ENCODE peak calls at places on chromosomes 3 and 15, in six cellular contexts. P is lung, S is transverse colon, F is neural progenitor cell, G is body of pancreas, N is A549. M is an unnamed sample.

GRCh38 chr3:72310028-72310987 is 525.4 kb upstream of the PROK2 start:
- DNase-seq in F (no peak), N (no peak), G (no peak), P (no peak), S (peak; percentile 67), M (peak; percentile 43)

GRCh38 chr15:38878946-38879345 is 314.3 kb upstream of the RASGRP1 start:
- DNase-seq in P (no peak), S (no peak), G (peak; percentile 16), F (no peak), N (no peak), M (no peak)

GRCh38 chr3:27312044-27312668 is 57.0 kb downstream of the NEK10 start:
- DNase-seq in N (peak; percentile 84), F (peak; percentile 51), S (no peak), P (no peak), G (no peak), M (no peak)

GRCh38 chr3:191528589-191528988 is 67.6 kb downstream of the PYDC2 start:
- DNase-seq in F (no peak), N (no peak), G (no peak), S (no peak), P (no peak), M (no peak)

GRCh38 chr15:70566047-70566835 is 197.1 kb downstream of the UACA start:
- DNase-seq in S (no peak), G (no peak), F (peak; percentile 59), P (no peak), N (no peak), M (no peak)

GRCh38 chr15:23857028-23857641 is 170.0 kb upstream of the NDN start:
- DNase-seq in S (peak; percentile 50), N (peak; percentile 63), P (peak; percentile 56), F (peak; percentile 78), G (peak; percentile 56), M (peak; percentile 34)

GRCh38 chr3:184874709-184875644 is 63.0 kb downstream of the VPS8 start:
- DNase-seq in G (peak; percentile 12), P (no peak), S (peak; percentile 11), F (peak; percentile 46), N (peak; percentile 14), M (no peak)

GRCh38 chr3:100384735-100385134 is 16.2 kb downstream of the TOMM70 start:
- DNase-seq in P (no peak), N (no peak), S (no peak), F (no peak), G (no peak), M (no peak)

GRCh38 chr3:73580343-73580742 is 44.4 kb downstream of the PDZRN3 start:
- DNase-seq in F (no peak), S (no peak), P (no peak), G (no peak), N (no peak), M (no peak)

GRCh38 chr15:69634860-69635259 is 182.2 kb downstream of the RPLP1 start:
- DNase-seq in S (no peak), F (no peak), P (no peak), G (no peak), N (no peak), M (no peak)

GRCh38 chr3:153714588-153715285 is 406.5 kb upstream of the ARHGEF26 start:
- DNase-seq in G (no peak), N (no peak), F (no peak), S (no peak), P (no peak), M (no peak)

DNA sequence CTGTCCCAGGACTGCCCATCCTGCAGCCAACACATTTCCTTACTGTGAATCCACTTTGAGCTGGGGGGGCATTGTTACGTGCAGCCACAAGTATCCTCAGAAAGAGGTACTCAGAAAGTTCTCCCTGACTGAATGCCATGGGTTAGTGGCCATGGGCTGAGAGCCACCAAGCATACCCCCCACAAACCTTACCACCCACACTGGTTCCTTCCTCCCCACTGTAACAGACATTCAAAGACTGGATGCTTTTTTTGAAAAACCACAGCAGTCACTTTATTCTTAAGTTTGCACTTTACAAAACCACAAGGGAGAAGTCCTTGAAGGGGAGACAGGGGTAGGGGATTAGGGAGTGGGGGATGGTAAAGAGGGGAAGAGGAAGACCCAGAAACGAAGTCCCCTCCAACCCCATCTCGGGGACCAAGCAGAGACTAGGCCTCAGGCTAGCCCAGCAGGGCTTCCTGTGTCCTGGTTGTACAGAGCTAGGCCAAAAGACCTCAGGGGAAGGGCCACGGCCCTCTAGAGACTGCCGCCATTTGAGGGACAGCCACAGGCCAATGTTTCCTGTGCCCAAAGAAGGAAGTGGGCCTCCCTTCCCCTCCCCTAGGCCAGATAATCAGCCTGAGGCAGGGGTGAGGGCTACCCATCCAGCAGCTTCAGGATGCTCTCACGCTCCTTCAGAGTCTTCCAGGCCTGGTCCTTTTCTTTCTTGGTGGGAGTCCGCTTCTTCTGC is 10.1 kb upstream of the CAMK1 start:
- DNase-seq in S (peak; percentile 24), P (peak; percentile 39), N (no peak), F (no peak), G (no peak), M (no peak)
- H3K27ac ChIP-seq in S (peak overlapping the region; percentile 57), P (peak overlapping the region; percentile 34), N (no peak overlapping the region), F (no peak overlapping the region), G (no peak overlapping the region), M (no peak overlapping the region)

GRCh38 chr15:66775127-66776105 is 73.4 kb downstream of the SMAD6 start:
- DNase-seq in P (no peak), F (no peak), G (peak; percentile 34), N (no peak), S (no peak), M (peak; percentile 54)
- H3K9me3 ChIP-seq in P (no peaks in the 10 kb centered on the region), F (no peaks in the 10 kb centered on the region), G (no peaks in the 10 kb centered on the region), N (no peaks in the 10 kb centered on the region), S (no peaks in the 10 kb centered on the region), M (no peaks in the 10 kb centered on the region)

GRCh38 chr3:177823701-177824189 is 626.5 kb upstream of the TBL1XR1 start:
- DNase-seq in N (no peak), F (no peak), S (no peak), G (no peak), P (no peak), M (no peak)

GRCh38 chr3:177824841-177825240 is 627.6 kb upstream of the TBL1XR1 start:
- DNase-seq in F (no peak), N (no peak), G (no peak), S (no peak), P (no peak), M (no peak)

GRCh38 chr3:177822826-177823225 is 625.5 kb upstream of the TBL1XR1 start:
- DNase-seq in N (no peak), P (no peak), G (no peak), F (no peak), S (no peak), M (no peak)

GRCh38 chr3:177826253-177826652 is 629.0 kb upstream of the TBL1XR1 start:
- DNase-seq in G (no peak), F (no peak), S (no peak), P (no peak), N (no peak), M (no peak)

GRCh38 chr3:177824190-177824786 is 627.0 kb upstream of the TBL1XR1 start:
- DNase-seq in F (peak; percentile 44), S (peak; percentile 32), G (peak; percentile 25), P (peak; percentile 66), N (peak; percentile 79), M (peak; percentile 56)
- H3K27ac ChIP-seq in F (no peak overlapping the region), S (peak overlapping the region; percentile 76), G (no peak overlapping the region), P (peak overlapping the region; percentile 82), N (peak overlapping the region; percentile 90), M (no peak overlapping the region)

GRCh38 chr3:127067116-127067910 is 84.4 kb downstream of the PLXNA1 start:
- DNase-seq in G (no peak), P (no peak), S (no peak), F (no peak), N (no peak), M (no peak)

GRCh38 chr3:127064391-127065137 is 81.6 kb downstream of the PLXNA1 start:
- DNase-seq in N (no peak), P (no peak), G (no peak), S (no peak), F (no peak), M (no peak)

GRCh38 chr3:127066635-127067034 is 83.7 kb downstream of the PLXNA1 start:
- DNase-seq in S (no peak), F (no peak), N (no peak), G (no peak), P (no peak), M (no peak)

GRCh38 chr3:127065138-127065427 is 82.2 kb downstream of the PLXNA1 start:
- DNase-seq in F (no peak), N (no peak), G (no peak), P (no peak), S (no peak), M (no peak)

DNA sequence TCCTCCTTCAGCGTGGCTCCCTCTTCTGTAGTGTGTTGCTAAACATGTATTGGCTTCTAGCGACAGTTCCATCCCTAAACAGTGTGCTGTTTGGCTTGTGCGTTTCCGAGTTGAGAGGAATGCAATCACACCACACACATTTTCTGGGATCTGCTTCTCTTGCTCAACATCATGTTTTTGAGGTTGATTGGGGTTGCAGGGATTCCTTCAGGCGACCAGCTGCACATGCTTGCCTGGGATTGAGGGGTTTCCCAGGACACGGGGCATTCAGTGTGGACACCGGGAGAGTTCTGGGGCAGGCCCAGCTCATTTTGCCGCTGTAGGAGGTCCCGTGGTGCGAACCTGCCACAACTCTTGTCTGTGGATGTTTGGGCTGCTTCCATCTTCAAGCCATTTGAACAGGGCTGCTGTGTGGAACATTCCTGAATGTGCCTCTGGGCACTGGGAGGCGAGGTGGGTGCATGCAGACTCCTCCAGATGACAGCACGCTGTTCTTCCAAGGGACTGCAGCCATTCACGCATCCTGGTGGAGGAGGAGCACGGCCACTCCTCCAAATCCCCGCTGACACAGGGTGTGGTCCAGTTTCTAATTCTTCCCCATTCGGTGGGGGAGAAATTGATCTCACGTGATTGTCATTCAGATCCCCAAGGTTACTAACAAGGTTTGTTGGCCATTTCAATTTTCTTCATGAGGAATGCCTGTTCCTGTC is 82.8 kb downstream of the PLXNA1 start:
- DNase-seq in G (no peak), F (no peak), P (no peak), N (no peak), S (no peak), M (no peak)
- H3K9me3 ChIP-seq in G (no peaks in the 10 kb centered on the region), F (no peaks in the 10 kb centered on the region), P (peaks cover 3% of the 10 kb centered on the region), N (no peaks in the 10 kb centered on the region), S (no peaks in the 10 kb centered on the region), M (no peaks in the 10 kb centered on the region)

DNA sequence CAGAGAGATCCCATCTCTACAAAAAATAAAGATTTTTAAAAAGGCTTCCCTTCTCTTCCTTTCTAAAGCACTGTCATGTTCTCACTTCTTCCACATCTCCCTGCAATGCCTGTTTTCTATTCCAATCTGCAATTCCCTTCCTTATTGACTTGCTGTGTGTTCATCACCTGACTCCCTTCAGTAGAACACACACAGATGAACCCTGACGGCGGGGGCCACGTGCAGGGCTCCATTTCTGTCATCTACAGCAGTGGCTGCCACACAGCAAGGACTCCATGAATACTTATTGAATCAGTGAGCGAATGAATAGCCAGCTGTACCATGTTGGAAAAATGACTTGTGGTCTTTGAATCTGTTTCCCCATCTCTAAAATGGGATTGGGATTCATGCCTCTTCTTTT is 26.1 kb downstream of the BHLHE40 start:
- DNase-seq in F (no peak), P (no peak), S (no peak), N (no peak), G (no peak), M (no peak)
- H3K27ac ChIP-seq in F (no peak overlapping the region), P (no peak overlapping the region), S (no peak overlapping the region), N (peak overlapping the region; percentile 72), G (no peak overlapping the region), M (no peak overlapping the region)

DNA sequence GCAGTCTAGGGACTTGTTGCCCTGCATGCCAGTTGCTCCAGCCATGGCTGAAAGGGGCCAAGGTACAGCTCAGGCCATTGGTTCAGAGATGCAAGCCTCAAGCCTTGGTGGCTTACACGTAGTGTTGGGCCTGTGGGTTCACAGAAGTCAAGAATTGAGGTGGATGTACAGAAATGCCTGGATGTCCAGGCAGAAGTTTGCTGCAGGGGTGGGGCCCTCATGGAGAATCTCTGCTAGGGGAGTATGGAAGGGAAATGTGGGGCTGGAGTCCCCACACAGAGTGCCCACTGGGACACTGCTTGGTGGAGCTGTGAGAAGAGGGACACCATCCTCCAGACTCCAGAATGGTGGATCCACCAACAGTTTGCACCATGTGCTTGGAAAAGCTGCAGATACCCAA is 10.6 kb upstream of the B3GNT5 start:
- DNase-seq in F (no peak), N (no peak), P (no peak), S (no peak), G (no peak), M (no peak)
- H3K9me3 ChIP-seq in F (peaks cover 5% of the 10 kb centered on the region), N (peaks cover 9% of the 10 kb centered on the region), P (peaks cover 7% of the 10 kb centered on the region), S (peaks cover 6% of the 10 kb centered on the region), G (no peaks in the 10 kb centered on the region), M (peaks cover 8% of the 10 kb centered on the region)